ENCODE peak calls at places on chromosomes 3 and 15, in nine cellular contexts. O is hepatic stellate cell; T is mesendoderm; W is EH; V is Right ventricle myocardium superior; E is adipocyte; P is activated CD8-positive, alpha-beta T cell treated with anti-CD3 and anti-CD28 coated beads for 36 hours; G is HuH-7; X is activated T-helper 1 cell treated with anti-CD3 and anti-CD28 coated beads, Interleukin-12 subunit alpha, Interleukin-12 subunit beta, Interleukin-2, Interleukin-4 antibody, amounts not matched to agents 30 ng/mL and 10 ng/mL and 1 ng/mL, durations not matched to agents 14 hours and 24 hours and 36 hours. S is an unnamed sample.

GRCh38 chr15:55588818-55589122 is 625 bp upstream of the PYGO1 start:
- DNase-seq in O (peak), T (no peak), W (no peak), V (no peak), E (no peak), P (no peak), G (no peak), X (no peak), S (no peak)

GRCh38 chr15:38844683-38845195 is 280.1 kb upstream of the RASGRP1 start:
- DNase-seq in O (no peak), T (no peak), W (peak), V (no peak), E (peak), P (no peak), G (no peak), X (no peak), S (peak)

GRCh38 chr3:88031543-88032148 is 27.2 kb downstream of the CGGBP1 start:
- DNase-seq in O (peak), T (no peak), W (peak), V (no peak), E (peak), P (peak), G (peak), X (no peak), S (peak)

GRCh38 chr3:132721479-132722164 is 587 bp downstream of the NPHP3 start:
- DNase-seq in O (peak), T (peak), W (peak), V (peak), E (peak), P (peak), G (peak), X (no peak), S (peak)

GRCh38 chr15:25727116-25727515 is 136.0 kb downstream of the ATP10A start:
- DNase-seq in O (no peak), T (no peak), W (no peak), V (no peak), E (no peak), P (no peak), G (no peak), X (no peak), S (no peak)

GRCh38 chr3:172624999-172625398 is 85.9 kb downstream of the NCEH1 start:
- DNase-seq in O (no peak), T (no peak), W (no peak), V (no peak), E (no peak), P (no peak), G (no peak), X (no peak), S (peak)

GRCh38 chr3:42451546-42452230 is 41.3 kb upstream of the LYZL4 start:
- DNase-seq in O (no peak), T (no peak), W (peak), V (no peak), E (peak), P (no peak), G (no peak), X (no peak), S (no peak)

GRCh38 chr15:67011620-67012005 is 53.8 kb upstream of the SMAD3 start:
- DNase-seq in O (no peak), T (no peak), W (no peak), V (no peak), E (no peak), P (no peak), G (no peak), X (no peak), S (no peak)

GRCh38 chr15:33142708-33143107 is 51.8 kb downstream of the FMN1 start:
- DNase-seq in O (no peak), T (no peak), W (no peak), V (no peak), E (no peak), P (no peak), G (no peak), X (no peak), S (no peak)

GRCh38 chr15:56249080-56249479 is 5.4 kb upstream of the RFX7 start:
- DNase-seq in O (peak), T (peak), W (peak), V (no peak), E (peak), P (no peak), G (peak), X (no peak), S (peak)

GRCh38 chr3:138284079-138284478 is 45.6 kb downstream of the NME9 start:
- DNase-seq in O (no peak), T (no peak), W (no peak), V (no peak), E (no peak), P (no peak), G (no peak), X (no peak), S (no peak)

GRCh38 chr3:171741377-171741776 is 68.9 kb downstream of the PLD1 start:
- DNase-seq in O (no peak), T (no peak), W (no peak), V (no peak), E (no peak), P (no peak), G (no peak), X (no peak), S (no peak)

GRCh38 chr3:107235923-107236315 is 141.3 kb upstream of the CCDC54 start:
- DNase-seq in O (peak), T (peak), W (peak), V (no peak), E (peak), P (peak), G (peak), X (peak), S (peak)

GRCh38 chr15:81449836-81450474 is 75.9 kb upstream of the TMC3 start:
- DNase-seq in O (no peak), T (no peak), W (no peak), V (no peak), E (no peak), P (no peak), G (no peak), X (no peak), S (no peak)

GRCh38 chr3:110774496-110775265 is 296.9 kb upstream of the NECTIN3 start:
- DNase-seq in O (no peak), T (no peak), W (peak), V (no peak), E (peak), P (no peak), G (no peak), X (no peak), S (peak)

GRCh38 chr3:40873934-40874699 is 325.2 kb upstream of the CTNNB1 start:
- DNase-seq in O (no peak), T (peak), W (no peak), V (no peak), E (no peak), P (no peak), G (no peak), X (no peak), S (no peak)

GRCh38 chr3:21750831-21751391 is at the start of gene ZNF385D:
- DNase-seq in O (peak), T (peak), W (peak), V (peak), E (peak), P (no peak), G (no peak), X (no peak), S (peak)